ENCODE peak calls at places on chromosome 18, in eight cellular contexts. N is fibroblast of lung; M is transverse colon; Q is naive thymus-derived CD4-positive, alpha-beta T cell; E is right cardiac atrium; A is adipocyte; O is pancreas; V is mesenchymal stem cell. P is an unnamed sample. For H3K4me1, the result is how much of the 10 kb centered on the place peaks cover.

GRCh38 chr18:46555724-46556123 is 101.3 kb downstream of the LOXHD1 start:
- DNase-seq in Q (no peak), A (no peak), M (no peak), O (no peak), N (peak), V (no peak), E (no peak), P (peak)

GRCh38 chr18:13558132-13558531 is 168.2 kb downstream of the FAM210A start:
- DNase-seq in N (peak), M (no peak), V (peak), O (no peak), Q (no peak), E (peak), A (peak), P (peak)

GRCh38 chr18:9823805-9824473 is 61.8 kb upstream of the TXNDC2 start:
- DNase-seq in N (peak), O (no peak), Q (no peak), M (no peak), E (no peak), A (peak), V (no peak), P (peak)

GRCh38 chr18:49340446-49340845 is 120.0 kb downstream of the DYM start:
- DNase-seq in A (peak), M (no peak), O (no peak), V (peak), Q (no peak), N (peak), E (no peak), P (peak)

GRCh38 chr18:69686861-69687260 is 260.8 kb downstream of the CD226 start:
- DNase-seq in E (no peak), A (peak), V (no peak), M (no peak), N (no peak), Q (no peak), O (no peak), P (peak)

GRCh38 chr18:10995576-10995975 is 153.8 kb downstream of the PIEZO2 start:
- DNase-seq in N (no peak), V (no peak), O (no peak), A (no peak), M (no peak), Q (no peak), E (no peak), P (no peak)

GRCh38 chr18:79480171-79480981 is 84.6 kb downstream of the NFATC1 start:
- DNase-seq in E (peak), Q (no peak), A (no peak), O (peak), N (no peak), V (no peak), M (no peak), P (no peak)

GRCh38 chr18:61988100-61988499 is 95.3 kb upstream of the RNF152 start:
- DNase-seq in Q (no peak), O (no peak), N (no peak), A (no peak), V (peak), E (no peak), M (no peak), P (no peak)

GRCh38 chr18:71114550-71115210 is 825.8 kb downstream of the SOCS6 start:
- DNase-seq in N (no peak), V (no peak), M (no peak), O (no peak), E (no peak), A (no peak), Q (no peak), P (no peak)

GRCh38 chr18:56921888-56922480 is 224.9 kb upstream of the BOD1L2 start:
- DNase-seq in A (no peak), Q (no peak), O (no peak), N (peak), E (no peak), M (no peak), V (peak), P (no peak)

GRCh38 chr18:61833387-61833786 is 59.4 kb downstream of the RNF152 start:
- DNase-seq in O (no peak), E (no peak), A (peak), M (no peak), Q (no peak), V (peak), N (peak), P (no peak)

GRCh38 chr18:67410671-67411070 is 105.8 kb downstream of the DSEL start:
- DNase-seq in E (no peak), M (no peak), O (no peak), A (peak), V (no peak), Q (no peak), N (peak), P (peak)

GRCh38 chr18:48828713-48829442 is 121.9 kb downstream of the SMAD7 start:
- DNase-seq in A (no peak), N (no peak), M (no peak), O (peak), Q (no peak), V (no peak), E (no peak), P (no peak)

GRCh38 chr18:80034852-80035406 is 695 bp downstream of the RBFA start:
- DNase-seq in V (peak), A (peak), Q (no peak), O (no peak), N (no peak), M (no peak), E (no peak), P (peak)

GRCh38 chr18:12431561-12431960 is 23.8 kb downstream of the PRELID3A start:
- DNase-seq in V (no peak), N (no peak), O (no peak), A (no peak), Q (no peak), M (no peak), E (no peak), P (no peak)

GRCh38 chr18:28411806-28412205 is 234.9 kb upstream of the CDH2 start:
- DNase-seq in V (peak), Q (no peak), A (peak), E (peak), M (no peak), N (peak), O (no peak), P (peak)

GRCh38 chr18:25231327-25231691 is 120.7 kb downstream of the ZNF521 start:
- DNase-seq in N (no peak), E (peak), V (no peak), Q (no peak), O (no peak), M (no peak), A (no peak), P (no peak)

GRCh38 chr18:12911025-12911927 is 27.2 kb upstream of the PTPN2 start:
- DNase-seq in N (peak), A (no peak), Q (peak), O (no peak), V (no peak), E (peak), M (peak), P (peak)

GRCh38 chr18:9405130-9405529 is 70.2 kb upstream of the RALBP1 start:
- DNase-seq in Q (no peak), M (no peak), N (no peak), V (no peak), A (no peak), O (no peak), E (no peak), P (no peak)

GRCh38 chr18:62226047-62226446 is 39.0 kb downstream of the RELCH start:
- DNase-seq in E (no peak), V (no peak), Q (no peak), N (no peak), O (no peak), A (no peak), M (no peak), P (no peak)

GRCh38 chr18:35672897-35673296 is 91.4 kb downstream of the GALNT1 start:
- DNase-seq in O (no peak), V (no peak), A (peak), M (peak), Q (no peak), E (no peak), N (peak), P (peak)

GRCh38 chr18:26457611-26458350 is 90.6 kb downstream of the KCTD1 start:
- DNase-seq in V (no peak), O (no peak), N (no peak), A (no peak), E (no peak), Q (no peak), M (no peak), P (no peak)

GRCh38 chr18:73535189-73535588 is 612.4 kb downstream of the FBXO15 start:
- DNase-seq in E (no peak), O (no peak), Q (no peak), N (no peak), A (no peak), M (no peak), V (no peak), P (no peak)

GRCh38 chr18:63284861-63285260 is 34.7 kb downstream of the BCL2 start:
- DNase-seq in A (no peak), Q (no peak), N (no peak), V (no peak), M (peak), O (no peak), E (no peak), P (no peak)

GRCh38 chr18:63505566-63506335 is 29.0 kb downstream of the SERPINB5 start:
- DNase-seq in Q (no peak), A (peak), O (no peak), N (no peak), E (no peak), V (peak), M (peak), P (peak)

GRCh38 chr18:37476182-37476581 is 89.4 kb downstream of the CELF4 start:
- DNase-seq in E (no peak), V (peak), M (peak), N (no peak), A (peak), Q (no peak), O (no peak), P (peak)

GRCh38 chr18:13460946-13461345 is 242.4 kb downstream of the LDLRAD4 start:
- DNase-seq in A (no peak), E (no peak), V (no peak), Q (no peak), M (no peak), N (no peak), O (no peak), P (no peak)

GRCh38 chr18:49025767-49026500 is 75.2 kb upstream of the SMAD7 start:
- DNase-seq in V (no peak), Q (no peak), M (no peak), N (no peak), E (no peak), A (no peak), O (no peak), P (no peak)

GRCh38 chr18:10851824-10852225 is 297.5 kb downstream of the PIEZO2 start:
- DNase-seq in N (peak), M (no peak), V (peak), O (no peak), A (peak), Q (no peak), E (no peak), P (peak)

GRCh38 chr18:78926243-78926615 is 53.4 kb upstream of the SALL3 start:
- DNase-seq in Q (no peak), V (no peak), O (no peak), M (no peak), E (no peak), N (no peak), A (no peak), P (no peak)

GRCh38 chr18:8765692-8766463 is 60.5 kb downstream of the MTCL1 start:
- DNase-seq in A (peak), N (peak), M (no peak), V (peak), Q (no peak), O (no peak), E (no peak), P (peak)

GRCh38 chr18:21391074-21391673 is 149.1 kb downstream of the GREB1L start:
- DNase-seq in M (no peak), O (no peak), E (no peak), Q (no peak), A (peak), V (peak), N (peak), P (peak)

GRCh38 chr18:40366521-40366920 is 1588.5 kb upstream of the PIK3C3 start:
- DNase-seq in E (no peak), A (no peak), M (no peak), V (no peak), Q (no peak), O (no peak), N (no peak), P (no peak)

GRCh38 chr18:48351216-48352050 is 57.8 kb downstream of the ZBTB7C start:
- DNase-seq in M (no peak), O (no peak), E (no peak), N (no peak), V (no peak), Q (no peak), A (no peak), P (no peak)

GRCh38 chr18:79740741-79741700 is 56.7 kb upstream of the KCNG2 start:
- DNase-seq in O (no peak), N (no peak), M (no peak), E (no peak), V (no peak), A (no peak), Q (no peak), P (no peak)

GRCh38 chr18:58446661-58447060 is 182.2 kb downstream of the ALPK2 start:
- DNase-seq in O (no peak), A (no peak), N (no peak), M (no peak), V (no peak), E (no peak), Q (no peak), P (no peak)

GRCh38 chr18:58400337-58400885 is 228.5 kb downstream of the ALPK2 start:
- DNase-seq in N (no peak), A (no peak), O (no peak), V (no peak), M (no peak), E (no peak), Q (no peak), P (peak)

GRCh38 chr18:14179306-14179705 is 47.1 kb upstream of the ZNF519 start:
- DNase-seq in M (no peak), E (no peak), Q (no peak), N (no peak), A (no peak), V (no peak), O (no peak), P (peak)

GRCh38 chr18:57748770-57749603 is 54.1 kb downstream of the ATP8B1 start:
- DNase-seq in N (peak), M (no peak), Q (no peak), E (no peak), A (peak), V (peak), O (peak), P (peak)

DNA sequence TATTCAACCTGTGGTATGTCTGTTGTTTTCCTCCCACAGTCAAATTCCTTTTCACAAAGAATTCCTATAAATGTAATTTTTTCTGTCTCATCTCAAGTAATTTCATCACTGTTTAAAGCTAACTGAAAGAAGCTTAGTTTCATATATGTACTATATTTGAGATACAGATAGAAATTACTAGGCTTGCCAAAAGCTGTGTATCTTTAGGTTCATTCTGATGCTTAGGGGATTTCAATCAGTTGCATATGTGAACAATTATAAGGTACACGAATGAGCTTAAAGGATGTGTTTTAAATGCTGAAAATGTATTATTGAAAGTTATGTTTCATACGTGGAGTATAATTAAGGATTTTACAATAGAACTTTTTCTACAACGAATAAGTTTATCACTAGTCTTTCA is 59.2 kb upstream of the DSG1 start:
- DNase-seq in E (no peak), V (no peak), Q (no peak), A (no peak), M (no peak), N (no peak), O (no peak), P (no peak)
- H3K4me1 ChIP-seq in E (under half), V (under half), Q (under half), A (under half), M (under half), N (under half), O (under half), P (under half)

GRCh38 chr18:7202119-7202680 is 28.7 kb upstream of the LRRC30 start:
- DNase-seq in E (no peak), A (no peak), M (no peak), N (no peak), O (no peak), V (no peak), Q (no peak), P (no peak)
- H3K4me1 ChIP-seq in E (under half), A (under half), M (under half), N (under half), O (under half), V (under half), Q (under half), P (under half)

GRCh38 chr18:3248670-3249359 is 1.2 kb downstream of the MYL12A start:
- DNase-seq in M (peak), V (peak), Q (no peak), A (peak), N (peak), O (no peak), E (no peak), P (peak)
- H3K4me1 ChIP-seq in M (half or more), V (under half), Q (under half), A (under half), N (under half), O (under half), E (under half), P (under half)

DNA sequence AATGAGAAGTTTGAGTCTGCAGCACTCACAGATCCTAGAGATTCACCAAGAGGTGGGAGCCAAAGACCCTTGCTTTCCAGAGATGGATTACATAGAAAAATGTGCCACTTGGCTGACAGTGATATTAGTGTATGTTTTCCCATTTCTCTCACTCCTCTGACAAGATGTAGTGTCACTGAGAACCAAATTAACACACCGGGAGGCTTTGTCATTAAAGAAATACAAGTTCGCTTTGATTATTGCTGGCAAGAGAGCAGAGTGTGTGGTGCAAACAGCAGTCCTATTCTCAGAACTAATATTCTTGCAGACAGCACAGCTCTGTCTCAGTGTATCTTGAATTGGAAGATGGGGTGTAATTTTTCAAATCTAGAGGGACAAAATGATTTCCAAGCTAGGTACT is 171.6 kb upstream of the SETBP1 start:
- DNase-seq in V (no peak), E (no peak), O (no peak), N (no peak), M (no peak), A (no peak), Q (no peak), P (no peak)
- H3K4me1 ChIP-seq in V (under half), E (under half), O (under half), N (under half), M (under half), A (under half), Q (under half), P (under half)

DNA sequence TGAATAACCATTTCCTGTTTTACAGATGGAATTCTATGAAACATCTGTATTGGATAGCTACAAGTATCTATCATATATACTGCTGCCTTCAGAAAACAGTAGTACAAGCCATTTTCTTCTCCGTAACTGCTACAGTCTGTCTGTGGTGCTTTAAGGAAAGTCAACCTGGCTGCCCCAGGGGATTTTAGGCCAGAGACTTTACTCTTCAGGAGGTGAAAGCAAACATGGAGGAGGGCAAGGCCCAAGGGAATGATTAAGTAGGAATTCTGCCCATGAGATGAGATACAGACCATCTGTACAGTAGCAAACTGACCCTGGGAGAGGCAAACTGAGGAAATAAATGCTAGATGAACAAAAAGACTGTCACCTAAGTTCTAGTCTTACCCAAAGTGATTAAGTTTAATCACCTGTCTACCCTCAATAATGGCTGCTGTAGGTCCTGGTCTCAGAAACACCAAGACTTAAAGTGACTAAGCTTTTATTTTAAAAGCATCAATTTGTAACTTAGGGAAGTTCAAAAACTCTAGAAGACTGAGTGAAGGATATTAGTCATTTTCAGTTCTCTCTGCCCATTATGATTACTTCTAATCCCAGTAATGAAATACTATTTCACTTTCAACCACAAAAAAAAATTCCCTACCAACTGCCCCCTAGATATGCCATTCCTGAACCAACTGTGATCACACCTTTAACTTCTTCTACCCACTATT is 14.8 kb downstream of the MBD2 start:
- DNase-seq in V (peak), A (peak), N (peak), E (no peak), M (no peak), Q (no peak), O (no peak), P (peak)
- H3K4me1 ChIP-seq in V (under half), A (under half), N (under half), E (under half), M (under half), Q (under half), O (under half), P (under half)

GRCh38 chr18:77057043-77057442 is 75.5 kb downstream of the MBP start:
- DNase-seq in M (no peak), N (no peak), V (no peak), O (no peak), A (no peak), E (no peak), Q (no peak), P (peak)
- H3K4me1 ChIP-seq in M (half or more), N (under half), V (under half), O (under half), A (under half), E (under half), Q (half or more), P (under half)

DNA sequence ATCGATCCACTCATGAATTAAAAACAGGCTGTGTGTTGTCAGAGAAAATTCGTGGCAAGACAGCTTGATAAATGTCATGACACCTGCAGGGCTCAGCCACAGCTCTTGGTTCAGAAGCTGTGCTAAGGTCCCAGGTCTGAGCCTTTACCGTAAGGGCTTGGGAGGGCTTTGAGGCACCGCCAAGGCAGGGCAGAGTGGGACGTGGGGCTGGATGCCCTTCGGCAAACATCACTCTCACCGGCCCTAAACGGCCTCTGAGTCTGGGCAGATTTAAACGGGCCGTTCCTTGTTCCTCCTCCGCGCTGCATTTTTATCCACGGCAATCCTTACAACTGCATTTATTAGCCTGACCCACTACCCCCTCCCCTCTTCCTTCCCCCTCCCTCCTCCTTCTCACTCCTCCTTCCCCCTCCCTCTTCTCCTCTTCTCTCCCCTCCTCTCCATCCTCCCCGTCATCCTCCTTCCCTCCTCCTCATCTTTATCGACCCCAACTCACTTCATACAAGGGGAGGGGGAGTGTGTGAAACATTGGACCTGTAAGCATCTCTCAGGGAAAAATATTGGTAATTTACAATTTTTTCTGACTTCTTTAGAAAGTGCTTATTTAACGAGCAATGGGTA is 33.9 kb downstream of the MBP start:
- DNase-seq in N (no peak), E (no peak), V (no peak), A (no peak), M (no peak), Q (no peak), O (no peak), P (peak)
- H3K4me1 ChIP-seq in N (under half), E (under half), V (under half), A (under half), M (half or more), Q (half or more), O (under half), P (under half)

GRCh38 chr18:24022141-24022540 is 7.6 kb downstream of the TTC39C start:
- DNase-seq in Q (no peak), V (peak), E (no peak), N (peak), O (no peak), M (no peak), A (peak), P (peak)

GRCh38 chr18:24027156-24027555 is 12.6 kb downstream of the TTC39C start:
- DNase-seq in O (no peak), V (peak), M (peak), A (peak), Q (no peak), N (peak), E (peak), P (peak)

GRCh38 chr18:24023185-24023814 is 8.7 kb downstream of the TTC39C start:
- DNase-seq in A (no peak), E (no peak), M (no peak), V (no peak), O (no peak), Q (no peak), N (no peak), P (no peak)

GRCh38 chr18:24026457-24026856 is 11.9 kb downstream of the TTC39C start:
- DNase-seq in A (no peak), M (no peak), O (no peak), E (no peak), Q (no peak), V (no peak), N (no peak), P (no peak)

GRCh38 chr18:24024425-24024824 is 9.9 kb downstream of the TTC39C start:
- DNase-seq in A (no peak), E (no peak), O (no peak), Q (no peak), N (no peak), M (no peak), V (no peak), P (no peak)
- H3K4me1 ChIP-seq in A (half or more), E (under half), O (under half), Q (half or more), N (under half), M (under half), V (under half), P (under half)

P was measured in GM23248.